ENCODE peak calls at places on chromosome 15, in four cellular contexts. Q, D, R and K are unnamed samples.

GRCh38 chr15:85407421-85408269 is 27.2 kb downstream of the AKAP13 start:
- DNase-seq in Q (peak; percentile 87), R (no peak), D (peak; percentile 34), K (peak; percentile 54)

GRCh38 chr15:59392299-59392698 is 19.6 kb upstream of the MYO1E start:
- DNase-seq in R (no peak), Q (no peak), D (no peak), K (no peak)

GRCh38 chr15:90934949-90935751 is at the start of gene UNC45A:
- DNase-seq in R (peak; percentile 93), D (peak; percentile 98), Q (peak; percentile 79), K (peak; percentile 80)

GRCh38 chr15:60021589-60022378 is 17.7 kb downstream of the FOXB1 start:
- DNase-seq in D (no peak), R (no peak), Q (no peak), K (no peak)

GRCh38 chr15:89408512-89409183 is 74.0 kb upstream of the POLG start:
- DNase-seq in D (no peak), R (no peak), Q (peak; percentile 21), K (no peak)

GRCh38 chr15:26531489-26531888 is 241.4 kb downstream of the GABRB3 start:
- DNase-seq in D (no peak), Q (no peak), R (no peak), K (no peak)

GRCh38 chr15:89898146-89898545 is 4.4 kb upstream of the AP3S2 start:
- DNase-seq in R (no peak), Q (no peak), D (no peak), K (no peak)

GRCh38 chr15:77454956-77455355 is 34.3 kb downstream of the HMG20A start:
- DNase-seq in D (no peak), R (no peak), Q (no peak), K (no peak)

GRCh38 chr15:39787479-39787878 is 4.8 kb upstream of the FSIP1 start:
- DNase-seq in Q (no peak), D (no peak), R (no peak), K (no peak)

GRCh38 chr15:99616773-99617342 is 51.1 kb downstream of the MEF2A start:
- DNase-seq in D (no peak), Q (no peak), R (no peak), K (no peak)

GRCh38 chr15:31173790-31174450 is 72.4 kb upstream of the TRPM1 start:
- DNase-seq in Q (no peak), R (no peak), D (no peak), K (no peak)

GRCh38 chr15:64474846-64475245 is 14.5 kb downstream of the ZNF609 start:
- DNase-seq in D (no peak), R (no peak), Q (no peak), K (no peak)

GRCh38 chr15:96296264-96296663 is 34.2 kb upstream of the NR2F2 start:
- DNase-seq in R (no peak), Q (peak; percentile 39), D (no peak), K (no peak)

GRCh38 chr15:93825721-93826120 is 405.6 kb upstream of the MCTP2 start:
- DNase-seq in Q (no peak), D (no peak), R (no peak), K (no peak)

GRCh38 chr15:59993950-59994401 is 10.1 kb upstream of the FOXB1 start:
- DNase-seq in Q (no peak), R (no peak), D (no peak), K (no peak)

GRCh38 chr15:101017935-101018849 is 99.0 kb downstream of the LRRK1 start:
- DNase-seq in D (no peak), Q (peak; percentile 92), R (no peak), K (no peak)

GRCh38 chr15:101014921-101015841 is 96.0 kb downstream of the LRRK1 start:
- DNase-seq in D (peak; percentile 73), R (peak; percentile 54), Q (peak; percentile 75), K (peak; percentile 62)

GRCh38 chr15:101016581-101016980 is 97.4 kb downstream of the LRRK1 start:
- DNase-seq in Q (no peak), R (no peak), D (no peak), K (peak; percentile 23)

GRCh38 chr15:101019351-101019750 is 100.2 kb downstream of the LRRK1 start:
- DNase-seq in R (no peak), Q (no peak), D (no peak), K (no peak)

GRCh38 chr15:101017041-101017754 is 98.0 kb downstream of the LRRK1 start:
- DNase-seq in Q (no peak), D (no peak), R (no peak), K (peak; percentile 28)
- TF ChIP-seq CTCF in Q (no peak), D (no peak), R (no peak), K (peak; percentile 20)

DNA sequence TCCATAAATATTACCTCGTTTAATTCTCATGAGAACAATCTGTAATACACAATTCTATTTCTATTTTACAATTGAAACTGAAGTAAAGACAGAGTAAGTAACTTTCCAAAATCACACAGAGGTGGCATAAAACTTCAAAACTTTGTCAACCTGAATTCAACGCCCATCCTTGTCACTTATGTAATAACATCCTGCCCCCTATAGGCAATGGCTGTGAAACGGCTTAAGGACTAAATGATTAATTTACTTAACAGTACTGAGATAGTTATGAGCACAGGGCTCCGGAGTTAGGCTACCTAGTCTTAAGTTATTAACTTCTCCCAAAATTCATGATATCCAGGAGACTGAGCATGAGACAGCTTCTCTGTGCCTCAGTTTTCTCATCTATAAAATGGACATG is 293.1 kb upstream of the CHRM5 start:
- DNase-seq in D (no peak), Q (peak; percentile 32), R (no peak), K (no peak)
- TF ChIP-seq CTCF in D (no peak), Q (peak; percentile 39), R (no peak), K (no peak)

GRCh38 chr15:100663066-100663465 is 60.7 kb downstream of the ASB7 start:
- DNase-seq in R (no peak), D (no peak), Q (no peak), K (no peak)
- TF ChIP-seq CTCF in R (no peak), D (no peak), Q (no peak), K (no peak)

DNA sequence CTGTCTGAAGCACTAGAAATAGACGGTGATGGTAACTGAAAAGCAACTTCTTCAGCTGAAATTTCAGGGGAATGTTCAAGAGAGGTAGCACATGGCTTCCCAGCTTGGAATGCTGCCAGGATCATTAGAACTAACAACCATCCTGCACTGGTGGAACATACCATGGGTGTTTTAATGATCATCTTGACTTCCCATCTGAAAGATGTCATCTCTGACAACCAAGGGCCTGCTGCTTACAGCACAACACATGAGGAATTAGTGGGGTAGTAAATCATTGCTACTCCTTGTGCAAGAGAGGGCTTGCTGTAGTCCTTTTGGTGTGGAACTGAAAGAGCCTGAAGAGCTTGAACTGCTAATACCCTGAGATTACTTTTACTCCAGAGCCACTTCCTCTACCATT is 853.7 kb downstream of the MCTP2 start:
- DNase-seq in Q (peak; percentile 27), D (no peak), R (no peak), K (no peak)
- TF ChIP-seq CTCF in Q (no peak), D (no peak), R (no peak), K (no peak)

DNA sequence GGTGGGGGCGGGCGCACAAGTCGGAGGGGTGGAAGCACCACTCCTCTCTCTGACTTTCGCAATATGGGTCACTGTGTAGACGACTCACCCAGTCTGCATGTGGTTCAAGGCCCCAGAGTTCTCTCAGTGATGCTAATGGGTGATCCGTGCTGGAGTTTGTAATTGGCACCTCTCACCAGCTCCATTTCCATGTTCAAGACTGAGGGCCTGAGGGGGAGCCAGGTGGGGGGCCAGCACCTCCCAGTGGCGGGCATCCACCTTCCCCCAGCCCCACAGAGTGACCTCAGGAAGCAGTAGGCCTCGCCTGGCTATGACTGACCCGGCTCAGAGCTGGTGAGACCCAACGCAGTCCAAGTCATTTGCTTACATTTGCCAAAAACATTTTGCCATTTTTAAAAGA is 230.0 kb upstream of the ST8SIA2 start:
- DNase-seq in R (no peak), Q (no peak), D (no peak), K (no peak)
- TF ChIP-seq CTCF in R (no peak), Q (no peak), D (no peak), K (no peak)

GRCh38 chr15:69957175-69957574 is 140.5 kb downstream of the TLE3 start:
- DNase-seq in D (no peak), R (no peak), Q (no peak), K (no peak)
- TF ChIP-seq CTCF in D (no peak), R (no peak), Q (no peak), K (no peak)